ENCODE peak calls at places on chromosomes 11 and 22, in seven cellular contexts. One of them, this sample, is unnamed.

GRCh38 chr11:128497057-128497957 is 90.1 kb downstream of the ETS1 start:
- DNase-seq in ovary: peak
- DNase-seq in sigmoid colon: peak
- DNase-seq in tibial nerve: no peak
- DNase-seq in A549: peak
- DNase-seq in transverse colon: no peak
- DNase-seq in stomach: no peak
- DNase-seq in this sample: no peak

GRCh38 chr22:43152355-43153071 is 1.2 kb downstream of the TSPO start:
- DNase-seq in ovary: peak
- DNase-seq in sigmoid colon: peak
- DNase-seq in tibial nerve: peak
- DNase-seq in A549: peak
- DNase-seq in transverse colon: peak
- DNase-seq in stomach: peak
- DNase-seq in this sample: peak

GRCh38 chr11:112270551-112271180 is 10.0 kb upstream of the PLET1 start:
- DNase-seq in ovary: no peak
- DNase-seq in sigmoid colon: no peak
- DNase-seq in tibial nerve: no peak
- DNase-seq in A549: no peak
- DNase-seq in transverse colon: no peak
- DNase-seq in stomach: no peak
- DNase-seq in this sample: no peak

GRCh38 chr11:84607975-84608787 is 1019.0 kb downstream of the DLG2 start:
- DNase-seq in ovary: no peak
- DNase-seq in sigmoid colon: no peak
- DNase-seq in tibial nerve: no peak
- DNase-seq in A549: no peak
- DNase-seq in transverse colon: no peak
- DNase-seq in stomach: no peak
- DNase-seq in this sample: no peak

GRCh38 chr22:17172172-17172833 is 13.2 kb upstream of the HDHD5 start:
- DNase-seq in ovary: peak
- DNase-seq in sigmoid colon: peak
- DNase-seq in tibial nerve: no peak
- DNase-seq in A549: no peak
- DNase-seq in transverse colon: no peak
- DNase-seq in stomach: no peak
- DNase-seq in this sample: no peak

GRCh38 chr22:29385748-29386147 is 2.6 kb downstream of the AP1B1 start:
- DNase-seq in ovary: no peak
- DNase-seq in sigmoid colon: no peak
- DNase-seq in tibial nerve: no peak
- DNase-seq in A549: no peak
- DNase-seq in transverse colon: peak
- DNase-seq in stomach: peak
- DNase-seq in this sample: no peak

GRCh38 chr11:10770626-10771254 is 19.7 kb downstream of the CTR9 start:
- DNase-seq in ovary: no peak
- DNase-seq in sigmoid colon: no peak
- DNase-seq in tibial nerve: no peak
- DNase-seq in A549: peak
- DNase-seq in transverse colon: peak
- DNase-seq in stomach: peak
- DNase-seq in this sample: no peak

GRCh38 chr11:13334068-13334785 is 56.6 kb downstream of the BMAL1 start:
- DNase-seq in ovary: no peak
- DNase-seq in sigmoid colon: no peak
- DNase-seq in tibial nerve: no peak
- DNase-seq in A549: no peak
- DNase-seq in transverse colon: no peak
- DNase-seq in stomach: no peak
- DNase-seq in this sample: no peak

GRCh38 chr22:48660795-48661740 is 1166.6 kb downstream of the BRD1 start:
- DNase-seq in ovary: no peak
- DNase-seq in sigmoid colon: no peak
- DNase-seq in tibial nerve: no peak
- DNase-seq in A549: no peak
- DNase-seq in transverse colon: no peak
- DNase-seq in stomach: no peak
- DNase-seq in this sample: no peak

GRCh38 chr22:39908737-39909136 is 7.9 kb downstream of the GRAP2 start:
- DNase-seq in ovary: no peak
- DNase-seq in sigmoid colon: no peak
- DNase-seq in tibial nerve: no peak
- DNase-seq in A549: no peak
- DNase-seq in transverse colon: no peak
- DNase-seq in stomach: no peak
- DNase-seq in this sample: no peak

GRCh38 chr22:46054091-46054877 is 77.3 kb upstream of the WNT7B start:
- DNase-seq in ovary: peak
- DNase-seq in sigmoid colon: peak
- DNase-seq in tibial nerve: peak
- DNase-seq in A549: no peak
- DNase-seq in transverse colon: peak
- DNase-seq in stomach: peak
- DNase-seq in this sample: peak

GRCh38 chr22:30206964-30207363 is 39.6 kb downstream of the LIF start:
- DNase-seq in ovary: peak
- DNase-seq in sigmoid colon: peak
- DNase-seq in tibial nerve: no peak
- DNase-seq in A549: peak
- DNase-seq in transverse colon: no peak
- DNase-seq in stomach: peak
- DNase-seq in this sample: peak

GRCh38 chr22:38320605-38321402 is 3.6 kb upstream of the CSNK1E start:
- DNase-seq in ovary: no peak
- DNase-seq in sigmoid colon: no peak
- DNase-seq in tibial nerve: no peak
- DNase-seq in A549: no peak
- DNase-seq in transverse colon: no peak
- DNase-seq in stomach: no peak
- DNase-seq in this sample: no peak

GRCh38 chr11:64341429-64341828 is 1.4 kb downstream of the CCDC88B start:
- DNase-seq in ovary: no peak
- DNase-seq in sigmoid colon: no peak
- DNase-seq in tibial nerve: no peak
- DNase-seq in A549: no peak
- DNase-seq in transverse colon: no peak
- DNase-seq in stomach: no peak
- DNase-seq in this sample: no peak

GRCh38 chr11:122102426-122102825 is 13.6 kb downstream of the BLID start:
- DNase-seq in ovary: no peak
- DNase-seq in sigmoid colon: no peak
- DNase-seq in tibial nerve: no peak
- DNase-seq in A549: no peak
- DNase-seq in transverse colon: no peak
- DNase-seq in stomach: no peak
- DNase-seq in this sample: no peak

GRCh38 chr11:132784441-132784840 is 747.9 kb downstream of the OPCML start:
- DNase-seq in ovary: no peak
- DNase-seq in sigmoid colon: no peak
- DNase-seq in tibial nerve: no peak
- DNase-seq in A549: no peak
- DNase-seq in transverse colon: no peak
- DNase-seq in stomach: no peak
- DNase-seq in this sample: no peak

GRCh38 chr11:121802542-121802941 is 313.5 kb downstream of the BLID start:
- DNase-seq in ovary: peak
- DNase-seq in sigmoid colon: peak
- DNase-seq in tibial nerve: no peak
- DNase-seq in A549: no peak
- DNase-seq in transverse colon: peak
- DNase-seq in stomach: no peak
- DNase-seq in this sample: no peak

GRCh38 chr22:46576556-46577351 is 39.3 kb upstream of the CELSR1 start:
- DNase-seq in ovary: peak
- DNase-seq in sigmoid colon: peak
- DNase-seq in tibial nerve: no peak
- DNase-seq in A549: no peak
- DNase-seq in transverse colon: peak
- DNase-seq in stomach: peak
- DNase-seq in this sample: no peak

GRCh38 chr11:100632970-100633452 is 54.1 kb upstream of the ARHGAP42 start:
- DNase-seq in ovary: peak
- DNase-seq in sigmoid colon: peak
- DNase-seq in tibial nerve: peak
- DNase-seq in A549: peak
- DNase-seq in transverse colon: peak
- DNase-seq in stomach: peak
- DNase-seq in this sample: peak

GRCh38 chr11:67372232-67372992 is 986 bp downstream of the CLCF1 start:
- DNase-seq in ovary: peak
- DNase-seq in sigmoid colon: peak
- DNase-seq in tibial nerve: no peak
- DNase-seq in A549: no peak
- DNase-seq in transverse colon: no peak
- DNase-seq in stomach: no peak
- DNase-seq in this sample: no peak

GRCh38 chr11:69497221-69497787 is 15.8 kb downstream of the LINC01488 start:
- DNase-seq in ovary: no peak
- DNase-seq in sigmoid colon: peak
- DNase-seq in tibial nerve: peak
- DNase-seq in A549: peak
- DNase-seq in transverse colon: peak
- DNase-seq in stomach: peak
- DNase-seq in this sample: peak
- TF ChIP-seq EP300 in ovary: no peak
- TF ChIP-seq EP300 in sigmoid colon: no peak
- TF ChIP-seq EP300 in tibial nerve: peak
- TF ChIP-seq EP300 in A549: peak
- TF ChIP-seq EP300 in transverse colon: no peak
- TF ChIP-seq EP300 in stomach: no peak
- TF ChIP-seq EP300 in this sample: no peak

GRCh38 chr11:9460322-9461067 is at the start of gene ZNF143:
- DNase-seq in ovary: peak
- DNase-seq in sigmoid colon: peak
- DNase-seq in tibial nerve: peak
- DNase-seq in A549: peak
- DNase-seq in transverse colon: peak
- DNase-seq in stomach: peak
- DNase-seq in this sample: peak
- TF ChIP-seq EP300 in ovary: peak
- TF ChIP-seq EP300 in sigmoid colon: no peak
- TF ChIP-seq EP300 in tibial nerve: peak
- TF ChIP-seq EP300 in A549: no peak
- TF ChIP-seq EP300 in transverse colon: no peak
- TF ChIP-seq EP300 in stomach: peak
- TF ChIP-seq EP300 in this sample: no peak

GRCh38 chr22:41417622-41418390 is 28.8 kb downstream of the TOB2 start:
- DNase-seq in ovary: peak
- DNase-seq in sigmoid colon: peak
- DNase-seq in tibial nerve: peak
- DNase-seq in A549: peak
- DNase-seq in transverse colon: peak
- DNase-seq in stomach: peak
- DNase-seq in this sample: peak
- TF ChIP-seq EP300 in ovary: no peak
- TF ChIP-seq EP300 in sigmoid colon: peak
- TF ChIP-seq EP300 in tibial nerve: peak
- TF ChIP-seq EP300 in A549: no peak
- TF ChIP-seq EP300 in transverse colon: peak
- TF ChIP-seq EP300 in stomach: peak
- TF ChIP-seq EP300 in this sample: peak

GRCh38 chr11:22780914-22781593 is 48.5 kb downstream of the SVIP start:
- DNase-seq in ovary: no peak
- DNase-seq in sigmoid colon: no peak
- DNase-seq in tibial nerve: no peak
- DNase-seq in A549: no peak
- DNase-seq in transverse colon: no peak
- DNase-seq in stomach: no peak
- DNase-seq in this sample: no peak

GRCh38 chr11:22787565-22788162 is 41.9 kb downstream of the SVIP start:
- DNase-seq in ovary: no peak
- DNase-seq in sigmoid colon: no peak
- DNase-seq in tibial nerve: no peak
- DNase-seq in A549: peak
- DNase-seq in transverse colon: peak
- DNase-seq in stomach: no peak
- DNase-seq in this sample: no peak

GRCh38 chr11:22787055-22787454 is 42.5 kb downstream of the SVIP start:
- DNase-seq in ovary: no peak
- DNase-seq in sigmoid colon: no peak
- DNase-seq in tibial nerve: no peak
- DNase-seq in A549: no peak
- DNase-seq in transverse colon: no peak
- DNase-seq in stomach: no peak
- DNase-seq in this sample: no peak

GRCh38 chr11:22785251-22785650 is 44.4 kb downstream of the SVIP start:
- DNase-seq in ovary: no peak
- DNase-seq in sigmoid colon: no peak
- DNase-seq in tibial nerve: no peak
- DNase-seq in A549: no peak
- DNase-seq in transverse colon: no peak
- DNase-seq in stomach: no peak
- DNase-seq in this sample: no peak

DNA sequence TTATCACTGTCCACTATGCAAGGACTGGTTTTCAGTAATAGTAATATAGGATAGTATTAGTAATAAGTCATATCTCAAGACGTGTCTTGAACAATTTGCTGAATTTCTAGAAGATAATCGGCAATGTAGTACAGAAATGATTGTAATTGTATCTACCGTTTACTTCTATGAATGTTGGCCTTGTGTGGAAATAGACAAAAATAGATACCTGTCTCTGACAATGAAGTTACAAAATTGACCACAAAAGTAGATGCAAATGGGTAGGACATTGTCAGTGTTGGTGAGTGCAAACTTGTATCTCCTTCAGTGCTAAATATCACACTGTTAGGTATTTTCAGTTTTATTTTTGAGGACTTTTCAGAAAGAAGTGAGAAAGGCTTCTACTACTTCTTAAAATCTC is 43.1 kb downstream of the SVIP start:
- DNase-seq in ovary: no peak
- DNase-seq in sigmoid colon: no peak
- DNase-seq in tibial nerve: no peak
- DNase-seq in A549: no peak
- DNase-seq in transverse colon: no peak
- DNase-seq in stomach: no peak
- DNase-seq in this sample: no peak
- TF ChIP-seq EP300 in ovary: no peak
- TF ChIP-seq EP300 in sigmoid colon: no peak
- TF ChIP-seq EP300 in tibial nerve: no peak
- TF ChIP-seq EP300 in A549: no peak
- TF ChIP-seq EP300 in transverse colon: no peak
- TF ChIP-seq EP300 in stomach: no peak
- TF ChIP-seq EP300 in this sample: no peak